ENCODE peak calls at places on chromosome 11, in five cellular contexts. T, W, E, L and H are unnamed samples.
A peak's percentile ranks its signal among the peaks of the same experiment; 100 is the strongest.

GRCh38 chr11:95638501-95638900 is 151.1 kb downstream of the FAM76B start:
- DNase-seq in E (no peak), L (no peak), W (no peak), T (no peak), H (no peak)

GRCh38 chr11:116871248-116871647 is 33.8 kb upstream of the APOA1 start:
- DNase-seq in E (no peak), W (peak; percentile 90), T (peak; percentile 93), L (no peak), H (no peak)

GRCh38 chr11:100635194-100635593 is 51.9 kb upstream of the ARHGAP42 start:
- DNase-seq in E (no peak), W (no peak), T (no peak), L (no peak), H (no peak)

GRCh38 chr11:83978942-83979341 is 692.8 kb upstream of the CCDC90B start:
- DNase-seq in E (no peak), T (no peak), L (no peak), W (no peak), H (no peak)

GRCh38 chr11:68546555-68546954 is 86.0 kb downstream of the PPP6R3 start:
- DNase-seq in L (no peak), W (peak; percentile 47), T (peak; percentile 16), E (no peak), H (no peak)

GRCh38 chr11:117492578-117493251 is 165.1 kb downstream of the CEP164 start:
- DNase-seq in W (no peak), E (no peak), T (no peak), L (peak; percentile 54), H (no peak)

GRCh38 chr11:10309163-10310093 is 4.6 kb downstream of the ADM start:
- DNase-seq in T (peak; percentile 61), W (peak; percentile 92), L (no peak), E (no peak), H (no peak)

GRCh38 chr11:130859896-130860295 is 56.4 kb downstream of the SNX19 start:
- DNase-seq in W (no peak), E (no peak), L (no peak), T (no peak), H (no peak)

GRCh38 chr11:67732045-67732787 is 57.8 kb upstream of the ALDH3B2 start:
- DNase-seq in L (no peak), W (no peak), E (peak; percentile 78), T (no peak), H (peak; percentile 76)

GRCh38 chr11:65779919-65780769 is 632 bp downstream of the AP5B1 start:
- DNase-seq in L (peak; percentile 62), T (peak; percentile 54), W (peak; percentile 67), E (peak; percentile 80), H (peak; percentile 88)

GRCh38 chr11:120912504-120912903 is 111.4 kb upstream of the TBCEL start:
- DNase-seq in E (no peak), L (no peak), W (peak; percentile 57), T (peak; percentile 25), H (peak; percentile 46)

GRCh38 chr11:2209370-2209801 is 37.8 kb upstream of the TH start:
- DNase-seq in T (no peak), W (no peak), E (no peak), L (no peak), H (no peak)

GRCh38 chr11:85679581-85679980 is 6.4 kb downstream of the CCDC89 start:
- DNase-seq in E (no peak), W (no peak), T (no peak), L (no peak), H (no peak)

GRCh38 chr11:48043998-48044512 is 63.7 kb downstream of the PTPRJ start:
- DNase-seq in T (no peak), L (no peak), W (no peak), E (no peak), H (peak; percentile 76)

GRCh38 chr11:127971448-127971847 is 615.9 kb downstream of the ETS1 start:
- DNase-seq in W (no peak), L (no peak), T (no peak), E (no peak), H (no peak)

GRCh38 chr11:88284306-88285057 is 53.1 kb downstream of the CTSC start:
- DNase-seq in L (no peak), W (peak; percentile 19), T (no peak), E (no peak), H (no peak)

GRCh38 chr11:64858467-64859401 is 14.3 kb upstream of the CDC42BPG start:
- DNase-seq in L (no peak), E (peak; percentile 76), W (no peak), T (no peak), H (peak; percentile 68)

GRCh38 chr11:848380-848931 is 5.8 kb downstream of the TSPAN4 start:
- DNase-seq in T (no peak), E (peak; percentile 61), L (no peak), W (no peak), H (peak; percentile 71)
- H3K4me2 ChIP-seq in T (peak overlapping the region; percentile 85), E (no peak overlapping the region), L (no peak overlapping the region), W (no peak overlapping the region), H (peak overlapping the region; percentile 87)

GRCh38 chr11:19651654-19652053 is 61.0 kb upstream of the NAV2 start:
- DNase-seq in E (no peak), L (no peak), W (peak; percentile 20), T (no peak), H (no peak)
- H2AFZ ChIP-seq in E (no peak overlapping the region), L (no peak overlapping the region), W (no peak overlapping the region), T (no peak overlapping the region), H (no peak overlapping the region)

DNA sequence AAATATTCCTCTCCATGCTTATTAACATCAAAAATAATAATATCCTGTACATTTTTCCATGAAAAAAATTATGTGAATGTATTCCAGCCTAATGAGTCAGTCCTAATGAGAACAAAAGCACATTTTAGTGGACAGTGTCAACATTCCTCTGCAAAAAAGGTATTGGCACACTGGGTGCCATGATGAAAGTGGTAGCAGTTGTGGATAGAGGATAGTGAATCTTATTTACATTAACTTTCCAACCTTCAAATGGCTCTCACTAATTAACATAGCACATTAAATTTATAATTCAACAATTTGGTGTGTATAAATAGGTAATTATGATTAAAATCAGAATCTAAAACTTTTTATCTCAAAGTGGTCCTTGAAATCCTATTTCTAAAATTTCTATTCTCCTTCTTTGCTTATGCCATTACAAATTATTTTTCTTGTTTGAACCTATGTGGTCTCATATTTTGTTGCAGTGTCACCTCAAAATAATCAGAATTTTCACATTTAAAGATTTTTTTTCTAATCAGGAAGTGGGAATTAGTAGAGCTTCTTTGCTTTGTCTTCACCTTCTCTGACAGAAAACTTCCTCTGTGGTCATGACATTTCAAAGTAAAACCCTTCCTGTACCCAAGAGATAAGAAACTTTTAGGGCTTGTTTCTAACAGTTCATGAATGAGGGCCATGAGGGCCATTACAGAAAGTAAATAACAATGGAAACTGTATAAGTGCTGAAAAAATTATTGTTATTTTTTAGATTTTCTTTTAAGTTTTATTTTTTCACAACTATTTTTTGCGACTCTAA is 18.7 kb downstream of the SOX6 start:
- DNase-seq in T (no peak), W (no peak), E (no peak), L (no peak), H (no peak)
- H3K4me2 ChIP-seq in T (no peak overlapping the region), W (no peak overlapping the region), E (no peak overlapping the region), L (no peak overlapping the region), H (no peak overlapping the region)

GRCh38 chr11:33996498-33997454 is 54.8 kb upstream of the CAPRIN1 start:
- DNase-seq in L (peak; percentile 59), T (peak; percentile 45), E (peak; percentile 69), W (peak; percentile 65), H (peak; percentile 82)
- H2AFZ ChIP-seq in L (peak overlapping the region; percentile 83), T (no peak overlapping the region), E (no peak overlapping the region), W (peak overlapping the region; percentile 71), H (peak overlapping the region; percentile 20)

DNA sequence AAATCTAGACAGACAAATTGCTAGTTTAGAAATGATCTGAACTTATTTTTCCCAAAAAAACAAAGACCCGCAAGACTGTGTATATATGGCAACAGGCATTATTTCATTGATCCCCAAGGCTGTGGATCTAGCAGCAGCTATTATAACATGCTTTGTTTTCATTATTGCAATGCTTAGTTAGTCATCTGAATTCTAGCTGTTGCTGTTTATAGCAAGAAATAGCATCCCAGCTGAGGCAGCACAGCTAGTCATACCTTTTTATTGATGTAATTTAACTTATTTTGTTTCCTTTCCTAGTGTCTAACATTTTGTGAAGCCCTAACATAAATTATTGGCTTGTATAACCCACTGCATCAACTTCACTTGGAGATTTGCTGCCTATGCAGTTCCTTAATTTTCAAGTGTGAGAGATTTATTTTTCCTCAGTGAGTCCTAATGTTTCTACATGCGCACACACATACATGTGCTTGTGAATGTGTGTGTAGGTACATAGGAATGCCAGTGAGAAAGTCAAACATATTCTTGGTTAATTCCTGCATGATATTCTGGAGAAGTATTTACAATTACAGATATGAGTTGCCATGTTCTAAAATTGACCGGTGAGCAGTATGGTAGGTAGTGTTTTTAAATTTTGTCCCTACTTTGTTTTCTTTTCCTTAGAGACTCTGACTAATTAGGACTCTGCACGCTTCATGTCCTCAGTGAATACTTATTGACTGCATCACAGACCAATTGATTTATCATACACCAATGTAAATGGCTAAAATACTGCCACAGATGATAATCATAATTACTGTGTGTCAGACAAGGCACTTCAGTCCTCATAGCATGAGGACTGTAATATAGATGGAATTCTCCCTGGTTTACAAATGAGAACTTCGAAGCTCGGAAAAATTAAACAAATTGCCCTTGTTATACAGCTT is 119.3 kb downstream of the WNT11 start:
- DNase-seq in W (peak; percentile 88), T (peak; percentile 65), E (no peak), L (no peak), H (no peak)
- H3K4me2 ChIP-seq in W (peak overlapping the region; percentile 72), T (peak overlapping the region; percentile 37), E (no peak overlapping the region), L (no peak overlapping the region), H (no peak overlapping the region)

DNA sequence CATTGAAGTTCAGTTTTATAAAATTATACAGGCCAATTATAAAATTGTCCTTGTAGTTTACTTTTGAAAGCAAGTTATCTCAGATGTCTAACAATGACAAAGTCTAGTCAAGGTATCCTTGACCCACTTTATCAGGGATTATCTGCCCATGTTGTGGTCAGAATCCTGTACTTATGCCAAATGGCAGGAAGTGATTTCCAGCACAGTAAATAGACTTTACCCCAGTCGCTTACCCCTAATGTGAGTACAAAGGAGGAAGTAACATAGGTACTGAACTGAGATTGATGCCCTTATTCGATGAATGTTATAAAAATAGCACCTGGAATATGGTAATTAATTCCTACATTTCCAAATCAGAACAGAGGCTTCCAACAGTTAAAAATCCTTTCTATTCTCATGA is 355.7 kb downstream of the CNTN5 start:
- DNase-seq in L (no peak), T (no peak), W (no peak), E (no peak), H (no peak)
- H2AFZ ChIP-seq in L (no peak overlapping the region), T (no peak overlapping the region), W (no peak overlapping the region), E (no peak overlapping the region), H (no peak overlapping the region)

DNA sequence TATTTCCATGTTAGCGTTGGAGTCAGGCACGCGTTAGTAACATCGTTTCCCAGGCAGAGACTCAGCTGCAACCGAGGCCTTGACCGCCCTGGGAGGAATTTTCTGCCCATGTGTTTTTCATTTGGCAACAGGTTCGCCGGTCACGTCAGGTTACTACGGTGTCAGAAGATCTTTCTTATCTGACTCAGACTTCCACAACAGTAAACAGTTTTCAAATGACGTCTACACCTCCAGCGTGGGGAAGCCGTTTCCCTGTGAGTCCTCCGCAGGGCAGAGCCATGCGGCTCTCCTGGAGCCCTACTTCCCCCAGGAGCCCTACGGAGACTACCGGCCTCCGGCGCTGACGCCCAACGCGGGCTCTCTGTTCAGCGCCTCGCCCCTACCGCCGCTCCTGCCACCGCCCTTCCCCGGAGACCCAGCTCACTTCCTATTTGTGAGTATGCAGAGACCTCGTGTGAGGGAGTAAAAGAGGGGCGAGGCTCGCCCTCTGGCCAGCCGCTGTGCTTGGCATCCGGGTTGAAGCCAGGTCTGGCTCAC is 14.3 kb upstream of the POU2AF3 start:
- DNase-seq in E (no peak), W (peak; percentile 51), L (no peak), T (no peak), H (no peak)
- H3K4me2 ChIP-seq in E (no peak overlapping the region), W (no peak overlapping the region), L (no peak overlapping the region), T (no peak overlapping the region), H (peak overlapping the region; percentile 44)